ENCODE peak calls at places on chromosomes 2 and 18, in four cellular contexts. One of them, this sample, is unnamed.

GRCh38 chr2:36512705-36513104 is 85.3 kb downstream of the FEZ2 start:
- DNase-seq in stomach: no peak
- DNase-seq in upper lobe of left lung: no peak
- DNase-seq in body of pancreas: no peak
- DNase-seq in this sample: no peak

GRCh38 chr2:88234760-88235159 is 64.6 kb downstream of the THNSL2 start:
- DNase-seq in stomach: no peak
- DNase-seq in upper lobe of left lung: no peak
- DNase-seq in body of pancreas: no peak
- DNase-seq in this sample: no peak

GRCh38 chr2:217956895-217957457 is 45.8 kb downstream of the TNS1 start:
- DNase-seq in stomach: peak; percentile 23
- DNase-seq in upper lobe of left lung: peak; percentile 75
- DNase-seq in body of pancreas: no peak
- DNase-seq in this sample: peak; percentile 65

GRCh38 chr2:538646-539045 is 138.6 kb downstream of the TMEM18 start:
- DNase-seq in stomach: no peak
- DNase-seq in upper lobe of left lung: no peak
- DNase-seq in body of pancreas: no peak
- DNase-seq in this sample: no peak

GRCh38 chr2:206160124-206160806 is 570 bp downstream of the EEF1B2 start:
- DNase-seq in stomach: peak; percentile 63
- DNase-seq in upper lobe of left lung: peak; percentile 93
- DNase-seq in body of pancreas: peak; percentile 16
- DNase-seq in this sample: no peak

GRCh38 chr2:42969231-42970150 is 177.1 kb upstream of the HAAO start:
- DNase-seq in stomach: no peak
- DNase-seq in upper lobe of left lung: no peak
- DNase-seq in body of pancreas: no peak
- DNase-seq in this sample: no peak

GRCh38 chr2:3186766-3187165 is 190.9 kb downstream of the EIPR1 start:
- DNase-seq in stomach: no peak
- DNase-seq in upper lobe of left lung: no peak
- DNase-seq in body of pancreas: no peak
- DNase-seq in this sample: no peak

GRCh38 chr18:36628435-36629094 is 200.2 kb downstream of the TPGS2 start:
- DNase-seq in stomach: no peak
- DNase-seq in upper lobe of left lung: no peak
- DNase-seq in body of pancreas: no peak
- DNase-seq in this sample: no peak

GRCh38 chr2:204664708-204665121 is 119.4 kb downstream of the PARD3B start:
- DNase-seq in stomach: no peak
- DNase-seq in upper lobe of left lung: no peak
- DNase-seq in body of pancreas: no peak
- DNase-seq in this sample: no peak

GRCh38 chr2:216651370-216651881 is 18.2 kb downstream of the IGFBP2 start:
- DNase-seq in stomach: no peak
- DNase-seq in upper lobe of left lung: no peak
- DNase-seq in body of pancreas: peak; percentile 56
- DNase-seq in this sample: no peak

GRCh38 chr2:69011611-69012157 is 1.3 kb upstream of the ANTXR1 start:
- DNase-seq in stomach: no peak
- DNase-seq in upper lobe of left lung: no peak
- DNase-seq in body of pancreas: no peak
- DNase-seq in this sample: no peak

GRCh38 chr2:240227538-240228428 is 87.3 kb upstream of the OTOS start:
- DNase-seq in stomach: peak; percentile 7
- DNase-seq in upper lobe of left lung: no peak
- DNase-seq in body of pancreas: no peak
- DNase-seq in this sample: peak; percentile 35

GRCh38 chr2:238868616-238869292 is 20.9 kb downstream of the TWIST2 start:
- DNase-seq in stomach: peak; percentile 86
- DNase-seq in upper lobe of left lung: peak; percentile 74
- DNase-seq in body of pancreas: peak; percentile 45
- DNase-seq in this sample: peak; percentile 91

GRCh38 chr2:18473241-18473841 is 87.1 kb downstream of the RDH14 start:
- DNase-seq in stomach: no peak
- DNase-seq in upper lobe of left lung: no peak
- DNase-seq in body of pancreas: no peak
- DNase-seq in this sample: no peak

GRCh38 chr2:84958135-84959044 is 12.6 kb upstream of the KCMF1 start:
- DNase-seq in stomach: peak; percentile 62
- DNase-seq in upper lobe of left lung: no peak
- DNase-seq in body of pancreas: peak; percentile 96
- DNase-seq in this sample: no peak

GRCh38 chr2:231530099-231531085 is at the start of gene NMUR1:
- DNase-seq in stomach: peak; percentile 71
- DNase-seq in upper lobe of left lung: peak; percentile 95
- DNase-seq in body of pancreas: peak; percentile 68
- DNase-seq in this sample: no peak

GRCh38 chr2:1528273-1529064 is 115.2 kb downstream of the TPO start:
- DNase-seq in stomach: no peak
- DNase-seq in upper lobe of left lung: no peak
- DNase-seq in body of pancreas: no peak
- DNase-seq in this sample: no peak

GRCh38 chr2:240424341-240425235 is 10.9 kb upstream of the GPC1 start:
- DNase-seq in stomach: peak; percentile 18
- DNase-seq in upper lobe of left lung: peak; percentile 52
- DNase-seq in body of pancreas: peak; percentile 9
- DNase-seq in this sample: no peak

GRCh38 chr2:231172020-231172419 is 26.4 kb upstream of the ARMC9 start:
- DNase-seq in stomach: no peak
- DNase-seq in upper lobe of left lung: no peak
- DNase-seq in body of pancreas: no peak
- DNase-seq in this sample: no peak

GRCh38 chr2:35410431-35411061 is 945.0 kb upstream of the CRIM1 start:
- DNase-seq in stomach: peak; percentile 45
- DNase-seq in upper lobe of left lung: peak; percentile 34
- DNase-seq in body of pancreas: peak; percentile 53
- DNase-seq in this sample: no peak

GRCh38 chr18:28526196-28526595 is 349.3 kb upstream of the CDH2 start:
- DNase-seq in stomach: no peak
- DNase-seq in upper lobe of left lung: no peak
- DNase-seq in body of pancreas: no peak
- DNase-seq in this sample: no peak

GRCh38 chr2:15923597-15923996 is 16.8 kb upstream of the MYCN start:
- DNase-seq in stomach: no peak
- DNase-seq in upper lobe of left lung: no peak
- DNase-seq in body of pancreas: no peak
- DNase-seq in this sample: no peak

GRCh38 chr18:13278231-13278630 is 59.7 kb downstream of the LDLRAD4 start:
- DNase-seq in stomach: no peak
- DNase-seq in upper lobe of left lung: no peak
- DNase-seq in body of pancreas: no peak
- DNase-seq in this sample: no peak

DNA sequence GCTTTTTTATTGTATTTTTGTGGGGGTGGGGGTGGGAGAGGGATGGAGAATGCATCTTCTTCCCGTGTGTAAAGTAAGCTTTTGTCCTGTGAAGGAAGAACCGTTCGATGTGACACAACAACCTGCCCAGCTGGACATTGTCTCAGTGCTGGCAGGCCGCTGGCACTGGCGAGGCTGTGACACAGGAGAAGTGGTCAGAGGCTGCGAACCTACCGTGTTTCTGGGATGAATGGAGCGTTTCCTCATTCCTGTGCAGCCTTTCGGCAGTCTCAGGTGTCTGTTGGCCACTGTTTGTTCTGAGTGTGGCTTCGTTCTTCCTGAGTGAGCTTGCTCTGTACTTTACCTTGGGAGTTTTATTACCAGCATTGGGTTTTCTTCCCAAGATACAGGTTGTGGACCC is 8.0 kb downstream of the RAMP1 start:
- DNase-seq in stomach: no peak
- DNase-seq in upper lobe of left lung: no peak
- DNase-seq in body of pancreas: no peak
- DNase-seq in this sample: no peak
- H3K4me1 ChIP-seq in stomach: peaks cover 7% of the 10 kb centered on the region
- H3K4me1 ChIP-seq in upper lobe of left lung: no peaks in the 10 kb centered on the region
- H3K4me1 ChIP-seq in body of pancreas: peaks cover 93% of the 10 kb centered on the region
- H3K4me1 ChIP-seq in this sample: peaks cover 8% of the 10 kb centered on the region

GRCh38 chr2:25341031-25341727 is 546 bp downstream of the DNMT3A start:
- DNase-seq in stomach: peak; percentile 34
- DNase-seq in upper lobe of left lung: peak; percentile 90
- DNase-seq in body of pancreas: no peak
- DNase-seq in this sample: no peak
- TF ChIP-seq POLR2A in stomach: no peak
- TF ChIP-seq POLR2A in upper lobe of left lung: no peak
- TF ChIP-seq POLR2A in body of pancreas: no peak
- TF ChIP-seq POLR2A in this sample: no peak

GRCh38 chr2:46549159-46549902 is 70.0 kb downstream of the TMEM247 start:
- DNase-seq in stomach: no peak
- DNase-seq in upper lobe of left lung: no peak
- DNase-seq in body of pancreas: no peak
- DNase-seq in this sample: no peak
- H3K4me1 ChIP-seq in stomach: peaks cover 27% of the 10 kb centered on the region
- H3K4me1 ChIP-seq in upper lobe of left lung: peaks cover 29% of the 10 kb centered on the region
- H3K4me1 ChIP-seq in body of pancreas: no peaks in the 10 kb centered on the region
- H3K4me1 ChIP-seq in this sample: peaks cover 64% of the 10 kb centered on the region

GRCh38 chr2:120867290-120868231 is 131.9 kb downstream of the GLI2 start:
- DNase-seq in stomach: peak; percentile 63
- DNase-seq in upper lobe of left lung: peak; percentile 90
- DNase-seq in body of pancreas: peak; percentile 58
- DNase-seq in this sample: peak; percentile 78
- TF ChIP-seq POLR2A in stomach: no peak
- TF ChIP-seq POLR2A in upper lobe of left lung: no peak
- TF ChIP-seq POLR2A in body of pancreas: no peak
- TF ChIP-seq POLR2A in this sample: no peak

GRCh38 chr2:199458806-199459285 is 1.1 kb upstream of the SATB2 start:
- DNase-seq in stomach: no peak
- DNase-seq in upper lobe of left lung: peak; percentile 93
- DNase-seq in body of pancreas: peak; percentile 33
- DNase-seq in this sample: peak; percentile 71
- H3K4me1 ChIP-seq in stomach: peaks cover 70% of the 10 kb centered on the region
- H3K4me1 ChIP-seq in upper lobe of left lung: peaks cover 60% of the 10 kb centered on the region
- H3K4me1 ChIP-seq in body of pancreas: peaks cover 40% of the 10 kb centered on the region
- H3K4me1 ChIP-seq in this sample: peaks cover 72% of the 10 kb centered on the region

DNA sequence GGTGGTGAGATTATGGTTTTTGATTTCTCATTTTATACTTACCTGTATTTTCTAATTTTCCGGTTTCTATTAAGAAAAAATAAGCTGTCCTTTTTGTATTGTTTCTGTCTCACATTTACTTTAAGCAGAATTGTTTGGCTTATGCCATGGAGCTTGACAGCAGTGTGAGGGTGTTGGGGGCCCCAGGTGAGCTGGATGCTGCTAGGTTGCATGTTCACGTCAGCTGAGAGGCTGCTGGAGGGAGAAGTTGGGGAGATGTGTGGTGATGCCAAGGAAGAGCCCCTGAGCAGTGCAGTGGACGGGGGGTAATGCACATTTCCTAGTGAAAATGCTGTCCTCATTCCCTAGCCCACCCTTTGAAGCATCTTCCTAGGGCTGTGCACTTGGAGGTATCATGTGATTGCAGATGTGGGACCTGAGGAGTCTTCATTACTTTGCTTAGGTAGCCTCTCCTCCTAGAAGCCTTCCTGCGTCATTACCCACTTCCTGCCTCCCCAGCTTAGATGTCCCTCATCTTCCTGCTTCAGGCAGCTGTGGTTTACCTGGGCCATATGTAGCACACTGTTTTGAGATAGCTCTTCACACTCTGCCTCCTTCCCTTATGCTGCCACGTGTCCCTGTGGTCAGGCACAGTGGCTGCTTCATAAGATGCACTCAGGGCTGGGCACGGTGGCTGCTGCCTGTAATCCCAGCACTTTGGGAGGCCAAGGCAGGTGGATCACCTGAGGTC is 16.2 kb downstream of the ATG16L1 start:
- DNase-seq in stomach: peak; percentile 43
- DNase-seq in upper lobe of left lung: no peak
- DNase-seq in body of pancreas: peak; percentile 17
- DNase-seq in this sample: no peak
- TF ChIP-seq POLR2A in stomach: no peak
- TF ChIP-seq POLR2A in upper lobe of left lung: no peak
- TF ChIP-seq POLR2A in body of pancreas: no peak
- TF ChIP-seq POLR2A in this sample: no peak

DNA sequence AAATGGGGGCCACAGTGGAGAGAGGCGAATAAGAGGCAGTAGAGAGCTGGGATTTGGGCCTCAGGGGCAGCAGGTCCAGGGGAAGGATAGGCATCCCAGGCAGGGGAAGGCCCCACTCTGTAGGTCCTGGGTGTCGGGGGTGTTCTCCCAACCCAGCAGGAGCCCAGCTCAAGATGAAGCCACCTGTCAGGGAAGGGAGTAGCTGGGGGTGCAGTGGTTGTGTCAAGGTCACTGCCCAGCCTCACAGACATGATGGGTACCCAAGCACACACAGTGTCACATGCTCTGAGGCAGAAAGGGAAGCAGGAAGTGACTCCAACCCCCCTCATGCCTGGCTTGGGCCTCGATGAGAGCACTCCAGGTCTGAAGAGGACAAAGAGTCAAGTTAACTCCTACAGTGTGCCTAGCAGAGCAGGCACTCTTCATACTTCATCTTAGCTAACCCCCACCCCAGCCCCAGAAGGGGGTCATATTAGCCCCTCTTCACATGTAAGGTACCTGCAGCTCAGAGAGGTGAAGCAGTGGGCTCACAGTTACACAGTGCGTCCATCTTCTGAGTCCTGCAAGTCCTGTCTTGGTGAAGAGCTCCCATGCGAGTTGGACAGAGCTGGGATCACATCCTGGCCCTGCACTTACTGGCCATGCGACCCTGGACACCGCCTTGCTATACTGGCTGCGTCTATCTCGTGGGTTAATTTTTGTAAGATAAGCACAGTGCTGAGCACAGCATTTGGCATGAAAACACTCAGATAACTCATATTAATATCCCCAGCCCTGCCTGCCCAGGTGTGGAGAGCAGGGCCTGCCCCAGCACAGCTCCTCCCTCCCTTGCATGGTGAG is 72.6 kb upstream of the DAPL1 start:
- DNase-seq in stomach: no peak
- DNase-seq in upper lobe of left lung: no peak
- DNase-seq in body of pancreas: no peak
- DNase-seq in this sample: no peak
- H3K4me1 ChIP-seq in stomach: peaks cover 34% of the 10 kb centered on the region
- H3K4me1 ChIP-seq in upper lobe of left lung: peaks cover 28% of the 10 kb centered on the region
- H3K4me1 ChIP-seq in body of pancreas: peaks cover 11% of the 10 kb centered on the region
- H3K4me1 ChIP-seq in this sample: peaks cover 48% of the 10 kb centered on the region

DNA sequence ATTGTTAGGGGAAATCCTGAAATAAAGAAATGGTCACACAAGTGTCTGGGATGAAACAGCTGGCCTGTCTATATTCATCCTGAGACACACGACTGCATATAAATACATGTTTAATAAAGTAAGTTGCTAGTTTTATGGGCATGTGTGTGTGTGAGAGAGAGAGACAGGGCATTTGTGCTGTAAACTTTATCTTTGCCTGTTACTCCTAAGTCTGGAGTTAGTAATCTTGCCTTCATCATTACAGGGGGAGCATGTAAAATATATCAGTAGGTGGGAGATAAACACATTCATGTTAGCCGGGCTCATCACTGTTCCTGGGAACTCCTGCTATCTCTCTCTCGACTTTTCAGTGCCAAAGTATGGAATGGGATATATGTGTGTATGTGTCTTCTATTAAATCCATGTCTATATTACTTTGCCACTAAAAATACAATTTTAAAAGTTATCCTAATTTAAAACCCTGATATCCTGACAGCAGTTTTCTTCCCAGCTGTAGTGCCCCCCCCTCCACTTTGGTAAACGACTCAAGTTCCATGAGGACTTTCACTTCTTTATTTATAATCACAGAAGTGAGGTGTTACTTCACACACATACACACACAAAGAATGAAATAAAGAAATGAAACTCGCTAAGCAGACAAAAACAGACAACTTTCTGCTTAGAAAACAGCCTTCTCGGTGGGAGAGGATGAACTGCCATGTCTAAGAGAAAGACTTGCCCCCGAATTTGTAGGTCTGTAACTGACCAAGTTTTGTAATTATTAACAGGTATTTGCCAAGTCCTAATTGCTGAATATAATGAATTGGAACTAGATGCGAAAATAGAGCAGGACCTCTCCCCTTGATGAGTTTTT is 949 bp downstream of the ZEB2 start:
- DNase-seq in stomach: no peak
- DNase-seq in upper lobe of left lung: no peak
- DNase-seq in body of pancreas: no peak
- DNase-seq in this sample: no peak
- TF ChIP-seq POLR2A in stomach: no peak
- TF ChIP-seq POLR2A in upper lobe of left lung: no peak
- TF ChIP-seq POLR2A in body of pancreas: no peak
- TF ChIP-seq POLR2A in this sample: peak; percentile 19